ENCODE peak calls at places on chromosomes 16 and 17, in four cellular contexts. M is T follicular helper cell, K is memory B cell, W is heart left ventricle. G is an unnamed sample.
A peak's percentile ranks its signal among the peaks of the same experiment; 100 is the strongest.

GRCh38 chr16:10888320-10888937 is 11.4 kb downstream of the CIITA start:
- DNase-seq in K (no peak), M (no peak), W (no peak), G (no peak)

GRCh38 chr17:33686171-33686570 is 393.1 kb upstream of the ASIC2 start:
- DNase-seq in M (no peak), K (no peak), W (no peak), G (no peak)

GRCh38 chr17:82374626-82375331 is 3.2 kb downstream of the UTS2R start:
- DNase-seq in K (no peak), W (no peak), M (no peak), G (no peak)

GRCh38 chr17:58400826-58401225 is 16.5 kb downstream of the RNF43 start:
- DNase-seq in K (no peak), W (no peak), M (no peak), G (no peak)

GRCh38 chr16:47617732-47618131 is 156.6 kb downstream of the PHKB start:
- DNase-seq in M (no peak), W (no peak), K (no peak), G (peak; percentile 13)

GRCh38 chr17:19897901-19898300 is 30.2 kb upstream of the ULK2 start:
- DNase-seq in M (no peak), K (no peak), W (no peak), G (peak; percentile 68)

GRCh38 chr17:2705263-2705662 is 6.3 kb downstream of the CLUH start:
- DNase-seq in W (no peak), K (no peak), M (no peak), G (peak; percentile 76)

GRCh38 chr17:80773243-80773991 is 218.2 kb upstream of the CHMP6 start:
- DNase-seq in M (no peak), K (no peak), W (no peak), G (peak; percentile 46)

GRCh38 chr16:57502048-57502775 is 15.9 kb upstream of the DOK4 start:
- DNase-seq in M (no peak), K (no peak), W (no peak), G (no peak)

GRCh38 chr16:75228143-75228976 is 9.6 kb downstream of the CTRB1 start:
- DNase-seq in W (no peak), M (no peak), K (no peak), G (no peak)

GRCh38 chr16:81137012-81137335 is 40.8 kb upstream of the GCSH start:
- DNase-seq in M (no peak), W (no peak), K (no peak), G (peak; percentile 20)

GRCh38 chr16:22284637-22285515 is 12.3 kb upstream of the POLR3E start:
- DNase-seq in W (no peak), M (no peak), K (no peak), G (no peak)

GRCh38 chr17:75776399-75777242 is 8.0 kb upstream of the UNK start:
- DNase-seq in K (peak; percentile 54), M (peak; percentile 35), W (no peak), G (no peak)

GRCh38 chr17:45895969-45896793 is 1.8 kb downstream of the MAPT start:
- DNase-seq in W (no peak), K (no peak), M (no peak), G (peak; percentile 19)

GRCh38 chr16:29819506-29819905 is 756 bp upstream of the MVP start:
- DNase-seq in M (no peak), W (no peak), K (no peak), G (no peak)

GRCh38 chr16:66935319-66936011 is at the start of gene CES2:
- DNase-seq in M (no peak), K (no peak), W (peak; percentile 56), G (peak; percentile 34)

GRCh38 chr16:11824362-11824761 is 27.0 kb downstream of the RSL1D1 start:
- DNase-seq in M (no peak), W (peak; percentile 18), K (no peak), G (no peak)

GRCh38 chr17:21390294-21390693 is 14.1 kb downstream of the KCNJ12 start:
- DNase-seq in W (no peak), M (no peak), K (no peak), G (no peak)

GRCh38 chr17:65175952-65176351 is 38.8 kb downstream of the RGS9 start:
- DNase-seq in W (no peak), K (no peak), M (no peak), G (no peak)

G was measured in astrocyte of the spinal cord.